ENCODE peak calls at places on chromosomes 4 and X, in five cellular contexts. H is SHP77, R is mucosa of descending colon, C is fibroblast of the aortic adventitia, Y is epithelial cell of proximal tubule. A is an unnamed sample.

GRCh38 chrX:143633530-143634372 is 2.1 kb downstream of the SLITRK4 start:
- DNase-seq in H (no peak), Y (no peak), C (no peak), R (peak), A (no peak)

GRCh38 chr4:1172228-1172851 is at the start of gene SPON2:
- DNase-seq in C (no peak), H (no peak), Y (no peak), R (peak), A (no peak)

GRCh38 chr4:109495514-109495913 is 61.9 kb downstream of the SEC24B start:
- DNase-seq in H (no peak), C (no peak), R (no peak), Y (no peak), A (no peak)

GRCh38 chr4:142353149-142353738 is 492.9 kb downstream of the INPP4B start:
- DNase-seq in H (peak), C (peak), Y (peak), R (no peak), A (no peak)

GRCh38 chr4:157052429-157053040 is 23.4 kb upstream of the GLRB start:
- DNase-seq in C (no peak), H (no peak), R (no peak), Y (peak), A (no peak)

GRCh38 chrX:22389544-22390243 is 117.0 kb downstream of the CBLL2 start:
- DNase-seq in Y (peak), R (no peak), H (no peak), C (peak), A (no peak)

GRCh38 chr4:4860803-4861591 is 1.5 kb downstream of the MSX1 start:
- DNase-seq in C (peak), R (no peak), Y (no peak), H (no peak), A (no peak)

GRCh38 chr4:184568770-184569169 is 80.5 kb downstream of the CASP3 start:
- DNase-seq in R (no peak), Y (no peak), H (no peak), C (no peak), A (no peak)

GRCh38 chr4:109046549-109047171 is 255.8 kb downstream of the COL25A1 start:
- DNase-seq in Y (no peak), R (no peak), H (no peak), C (peak), A (no peak)

GRCh38 chrX:16368696-16369095 is 201.4 kb downstream of the MAGEB17 start:
- DNase-seq in H (no peak), R (no peak), Y (no peak), C (no peak), A (no peak)

GRCh38 chrX:20026278-20026677 is 35.4 kb upstream of the BCLAF3 start:
- DNase-seq in C (peak), R (no peak), Y (no peak), H (no peak), A (no peak)

GRCh38 chr4:146370841-146371240 is 150.9 kb downstream of the SLC10A7 start:
- DNase-seq in Y (no peak), H (no peak), C (peak), R (no peak), A (no peak)

GRCh38 chrX:5306654-5307121 is 922.0 kb downstream of the NLGN4X start:
- DNase-seq in H (no peak), R (no peak), Y (no peak), C (no peak), A (no peak)

GRCh38 chr4:36338973-36339372 is 57.6 kb downstream of the DTHD1 start:
- DNase-seq in Y (no peak), C (no peak), H (no peak), R (no peak), A (no peak)

GRCh38 chr4:28772066-28772465 is 1911.4 kb downstream of the STIM2 start:
- DNase-seq in Y (peak), C (peak), H (no peak), R (no peak), A (no peak)

GRCh38 chr4:140450352-140450751 is 22.9 kb upstream of the CLGN start:
- DNase-seq in C (no peak), Y (no peak), H (no peak), R (no peak), A (no peak)

GRCh38 chr4:86592553-86593249 is 1.4 kb upstream of the PTPN13 start:
- DNase-seq in Y (no peak), H (no peak), R (no peak), C (peak), A (no peak)

GRCh38 chr4:24794916-24795665 is at the start of gene SOD3:
- DNase-seq in Y (peak), H (no peak), C (peak), R (peak), A (peak)

GRCh38 chr4:87251104-87251503 is 30.7 kb upstream of the KLHL8 start:
- DNase-seq in H (no peak), Y (no peak), R (no peak), C (no peak), A (no peak)

GRCh38 chr4:84470204-84470785 is 28.8 kb downstream of the NKX6-1 start:
- DNase-seq in C (no peak), H (no peak), Y (no peak), R (no peak), A (no peak)